ENCODE peak calls at places on chromosome 6, in four cellular contexts. T is breast epithelium, S is GM12892, Y is prostate gland. Z is an unnamed sample.

GRCh38 chr6:2103644-2104523 is 141.5 kb downstream of the GMDS start:
- DNase-seq in S (no peak), Y (no peak), T (no peak), Z (no peak)

GRCh38 chr6:42702200-42702599 is 20.2 kb downstream of the PRPH2 start:
- DNase-seq in Y (no peak), T (no peak), S (no peak), Z (no peak)

GRCh38 chr6:290111-290932 is 2.0 kb upstream of the DUSP22 start:
- DNase-seq in T (no peak), S (no peak), Y (no peak), Z (no peak)

GRCh38 chr6:33001685-33002084 is 7.7 kb downstream of the HLA-DOA start:
- DNase-seq in Y (no peak), T (no peak), S (no peak), Z (no peak)

GRCh38 chr6:16602035-16602434 is 159.2 kb downstream of the ATXN1 start:
- DNase-seq in S (peak; percentile 46), Y (no peak), T (no peak), Z (no peak)

GRCh38 chr6:121647905-121648304 is 212.5 kb downstream of the GJA1 start:
- DNase-seq in T (no peak), Y (no peak), S (no peak), Z (no peak)

GRCh38 chr6:170583736-170584180 is 679 bp downstream of the PDCD2 start:
- DNase-seq in T (no peak), S (no peak), Y (no peak), Z (no peak)

GRCh38 chr6:15338462-15338861 is 92.6 kb downstream of the JARID2 start:
- DNase-seq in T (no peak), S (no peak), Y (no peak), Z (no peak)

GRCh38 chr6:77466055-77467028 is 3.1 kb upstream of the HTR1B start:
- DNase-seq in T (no peak), S (no peak), Y (peak; percentile 53), Z (peak; percentile 30)

GRCh38 chr6:157223021-157223430 is 100.3 kb downstream of the TMEM242 start:
- DNase-seq in Y (no peak), S (no peak), T (peak; percentile 22), Z (no peak)

GRCh38 chr6:10857259-10857658 is 18.9 kb upstream of the MAK start:
- DNase-seq in Y (no peak), S (no peak), T (no peak), Z (no peak)

GRCh38 chr6:99745651-99746050 is 139.0 kb downstream of the PRDM13 start:
- DNase-seq in T (no peak), Y (no peak), S (no peak), Z (no peak)

GRCh38 chr6:12138377-12138776 is 126.3 kb downstream of the HIVEP1 start:
- DNase-seq in S (no peak), T (no peak), Y (no peak), Z (no peak)

GRCh38 chr6:46584586-46584985 is 68.0 kb downstream of the CYP39A1 start:
- DNase-seq in T (no peak), S (no peak), Y (no peak), Z (no peak)

GRCh38 chr6:148272084-148272483 is 70.6 kb upstream of the SASH1 start:
- DNase-seq in Y (no peak), T (no peak), S (no peak), Z (no peak)

GRCh38 chr6:48957781-48958180 is 505.3 kb downstream of the MMUT start:
- DNase-seq in T (no peak), S (no peak), Y (no peak), Z (no peak)

GRCh38 chr6:44254957-44255808 is 2.1 kb downstream of the SLC35B2 start:
- DNase-seq in T (no peak), Y (no peak), S (no peak), Z (no peak)

GRCh38 chr6:2579241-2579761 is 171.4 kb downstream of the MYLK4 start:
- DNase-seq in S (no peak), T (no peak), Y (no peak), Z (no peak)

GRCh38 chr6:39947611-39948068 is 13.4 kb upstream of the MOCS1 start:
- DNase-seq in Y (no peak), S (no peak), T (no peak), Z (no peak)

GRCh38 chr6:104940238-104940880 is 16.5 kb upstream of the LIN28B start:
- DNase-seq in S (no peak), T (no peak), Y (no peak), Z (no peak)

GRCh38 chr6:43953256-43953655 is 174.0 kb downstream of the MRPL14 start:
- DNase-seq in Y (no peak), S (no peak), T (no peak), Z (no peak)

GRCh38 chr6:126721581-126722145 is 381.7 kb downstream of the CENPW start:
- DNase-seq in Y (no peak), T (no peak), S (no peak), Z (no peak)

GRCh38 chr6:76789580-76789979 is 673.7 kb downstream of the HTR1B start:
- DNase-seq in S (no peak), T (no peak), Y (no peak), Z (no peak)

GRCh38 chr6:10463491-10464481 is 48.9 kb upstream of the TFAP2A start:
- DNase-seq in Y (no peak), S (no peak), T (no peak), Z (no peak)

GRCh38 chr6:133741375-133741861 is 147.5 kb upstream of the TCF21 start:
- DNase-seq in T (no peak), Y (no peak), S (no peak), Z (no peak)

GRCh38 chr6:140311146-140311545 is 936.7 kb upstream of the CITED2 start:
- DNase-seq in T (no peak), S (no peak), Y (no peak), Z (no peak)

GRCh38 chr6:85591207-85591606 is 2.5 kb downstream of the SNX14 start:
- DNase-seq in T (no peak), Y (no peak), S (no peak), Z (no peak)

GRCh38 chr6:31202259-31203166 is 32.0 kb upstream of the POU5F1 start:
- DNase-seq in S (no peak), Y (no peak), T (no peak), Z (no peak)

GRCh38 chr6:170131351-170131750 is 159.5 kb downstream of the DLL1 start:
- DNase-seq in T (peak; percentile 3), S (no peak), Y (no peak), Z (no peak)

GRCh38 chr6:110900028-110900598 is 25.5 kb downstream of the AMD1 start:
- DNase-seq in T (no peak), Y (no peak), S (no peak), Z (no peak)

GRCh38 chr6:18242062-18242851 is 22.1 kb downstream of the DEK start:
- DNase-seq in S (no peak), Y (no peak), T (no peak), Z (no peak)

GRCh38 chr6:18241208-18241836 is 23.0 kb downstream of the DEK start:
- DNase-seq in T (no peak), S (no peak), Y (no peak), Z (no peak)

GRCh38 chr6:18245079-18245478 is 19.3 kb downstream of the DEK start:
- DNase-seq in S (no peak), T (no peak), Y (no peak), Z (no peak)

GRCh38 chr6:18244251-18244650 is 20.1 kb downstream of the DEK start:
- DNase-seq in T (no peak), Y (no peak), S (no peak), Z (no peak)

GRCh38 chr6:18243302-18243893 is 20.9 kb downstream of the DEK start:
- DNase-seq in Y (no peak), S (no peak), T (no peak), Z (no peak)
- TF ChIP-seq POLR2AphosphoS5 in Y (no peak), S (peak; percentile 53), T (no peak), Z (no peak)

DNA sequence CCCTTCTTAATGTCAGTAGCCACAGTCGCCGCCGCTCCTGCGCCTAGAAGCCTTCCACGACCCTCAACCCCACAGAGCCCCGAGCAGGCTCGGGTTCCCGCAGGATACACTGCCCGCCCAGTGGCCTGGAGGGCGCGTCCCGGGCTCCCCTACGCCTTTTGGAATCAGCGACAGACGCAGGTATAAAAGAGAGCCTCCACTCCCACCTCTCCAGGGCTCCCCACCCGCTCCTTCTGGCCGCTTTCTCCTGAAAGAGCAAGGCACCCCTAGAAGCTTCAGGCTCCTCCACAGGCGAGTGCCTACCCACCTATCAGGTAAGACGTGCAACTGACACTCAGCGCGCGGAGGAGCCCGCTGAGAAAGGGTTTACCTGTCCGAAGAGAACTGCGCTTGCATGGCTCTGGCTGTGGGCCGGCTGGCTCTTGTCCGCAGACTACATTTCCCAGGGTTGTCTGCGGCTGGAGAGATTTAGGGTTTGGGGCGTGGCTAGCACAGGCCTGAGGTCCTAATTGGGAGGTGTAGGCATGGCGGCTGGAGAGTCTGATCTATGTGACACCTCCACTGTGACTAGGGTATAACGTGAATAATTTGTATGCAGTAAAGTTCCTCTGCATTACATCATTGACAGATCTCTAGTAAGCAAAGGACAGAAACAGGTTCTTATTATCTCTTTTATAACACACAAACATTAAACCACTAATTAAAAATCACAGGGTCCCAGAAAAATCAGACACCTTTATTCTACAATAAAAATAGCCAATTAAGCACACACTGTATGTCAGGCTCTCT is 13.5 kb upstream of the ZNF391 start:
- DNase-seq in Y (peak; percentile 83), S (peak; percentile 34), T (peak; percentile 79), Z (peak; percentile 85)
- TF ChIP-seq POLR2A in Y (peak; percentile 50), S (no peak), T (no peak), Z (peak; percentile 44)

DNA sequence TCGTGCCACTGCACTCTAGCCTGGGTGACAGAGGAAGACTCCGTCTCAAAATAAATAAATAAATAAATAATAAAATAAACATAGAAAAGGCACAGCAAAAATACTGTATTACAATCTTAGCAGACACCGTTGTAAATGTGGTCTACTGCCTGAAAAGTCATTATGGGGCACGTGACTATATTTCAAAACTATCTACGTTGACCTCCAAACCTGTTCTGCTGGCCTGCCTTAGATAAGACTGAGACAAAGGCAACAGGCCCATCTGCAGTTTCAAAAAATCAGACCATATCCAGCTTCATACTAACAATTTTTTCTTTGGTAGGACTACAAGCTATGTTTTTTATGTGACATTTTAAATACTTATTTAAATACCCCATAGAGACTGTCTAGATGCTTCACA is 59.1 kb downstream of the AGPAT4 start:
- DNase-seq in S (no peak), Y (no peak), T (no peak), Z (no peak)
- TF ChIP-seq POLR2AphosphoS5 in S (no peak), Y (no peak), T (no peak), Z (no peak)

DNA sequence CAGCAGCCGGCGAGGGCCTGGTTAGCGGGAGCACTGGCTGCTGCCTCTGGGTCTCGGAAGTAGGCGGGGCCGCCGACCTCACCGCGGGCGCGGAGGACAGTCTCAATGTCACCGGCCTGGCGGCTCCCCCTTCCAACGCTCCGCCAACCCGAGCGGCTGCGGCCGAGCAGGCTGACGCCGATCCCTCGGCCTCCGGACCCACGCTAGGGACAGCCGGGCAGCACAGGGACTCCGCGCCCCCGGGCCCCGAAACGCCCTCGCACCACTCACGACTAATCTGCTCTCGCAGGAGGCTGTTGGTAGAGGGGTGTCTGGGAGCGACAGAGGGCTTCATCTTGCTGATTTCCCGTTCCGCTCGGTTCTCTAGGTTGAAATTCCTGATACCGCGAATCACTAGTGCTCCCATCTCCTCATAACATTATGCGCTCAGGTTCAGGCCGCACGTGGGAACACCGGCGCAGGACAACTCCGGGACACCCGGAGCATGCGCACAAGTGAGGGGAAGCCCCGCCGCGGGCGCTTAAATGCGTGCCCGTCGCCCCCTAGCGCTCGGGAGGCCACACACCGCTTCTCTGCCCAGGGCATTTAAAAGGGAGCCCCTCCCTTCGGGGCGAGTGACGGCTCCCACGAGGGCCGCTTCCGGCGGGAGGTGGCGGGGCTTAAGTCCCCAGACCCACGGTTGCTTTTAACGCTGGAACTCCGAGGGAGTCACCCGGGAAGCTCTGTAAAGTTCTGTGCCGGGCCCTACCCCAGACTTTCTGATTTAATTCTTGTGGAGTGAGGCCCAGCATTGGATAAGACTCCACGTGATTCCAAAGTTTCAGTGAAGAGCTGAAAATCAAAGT is at the start of gene NDUFAF4:
- DNase-seq in Y (peak; percentile 95), T (peak; percentile 94), S (peak; percentile 76), Z (peak; percentile 98)
- TF ChIP-seq POLR2A in Y (no peak), T (peak; percentile 37), S (peak; percentile 63), Z (peak; percentile 74)

Z was measured in transverse colon.